ENCODE peak calls at places on chromosomes 6 and 20, in four cellular contexts. R is H9, S is IMR-90, N is mesendoderm. E is an unnamed sample.

GRCh38 chr6:157025459-157025858 is 248.3 kb downstream of the ARID1B start:
- DNase-seq in S (peak; percentile 49), N (no peak), R (no peak), E (no peak)

GRCh38 chr6:35562060-35562459 is 49.4 kb upstream of the TULP1 start:
- DNase-seq in R (no peak), S (peak; percentile 26), N (no peak), E (no peak)

GRCh38 chr20:32205502-32206382 is 1.8 kb downstream of the PLAGL2 start:
- DNase-seq in N (no peak), S (peak; percentile 41), R (no peak), E (no peak)

GRCh38 chr6:14439419-14439818 is 321.8 kb downstream of the CD83 start:
- DNase-seq in S (no peak), R (no peak), N (no peak), E (no peak)

GRCh38 chr6:119562168-119562567 is 212.6 kb upstream of the MAN1A1 start:
- DNase-seq in S (no peak), R (no peak), N (no peak), E (no peak)

GRCh38 chr6:3359091-3359752 is 97.6 kb downstream of the SLC22A23 start:
- DNase-seq in N (no peak), R (no peak), S (peak; percentile 31), E (no peak)

GRCh38 chr6:157853018-157853805 is 30.2 kb downstream of the SNX9 start:
- DNase-seq in N (no peak), R (no peak), S (no peak), E (no peak)

GRCh38 chr6:26322645-26323482 is 42.1 kb upstream of the BTN3A2 start:
- DNase-seq in R (peak; percentile 57), S (peak; percentile 96), N (peak; percentile 95), E (no peak)

GRCh38 chr6:13653296-13653695 is 38.2 kb downstream of the NOL7 start:
- DNase-seq in R (no peak), S (peak; percentile 64), N (no peak), E (no peak)

GRCh38 chr20:42352096-42352495 is 733.9 kb upstream of the CHD6 start:
- DNase-seq in R (peak; percentile 33), S (no peak), N (peak; percentile 19), E (no peak)
- H4K5ac ChIP-seq in R (no peak overlapping the region), S (no peak overlapping the region), N (no peak overlapping the region), E (no peak overlapping the region)

DNA sequence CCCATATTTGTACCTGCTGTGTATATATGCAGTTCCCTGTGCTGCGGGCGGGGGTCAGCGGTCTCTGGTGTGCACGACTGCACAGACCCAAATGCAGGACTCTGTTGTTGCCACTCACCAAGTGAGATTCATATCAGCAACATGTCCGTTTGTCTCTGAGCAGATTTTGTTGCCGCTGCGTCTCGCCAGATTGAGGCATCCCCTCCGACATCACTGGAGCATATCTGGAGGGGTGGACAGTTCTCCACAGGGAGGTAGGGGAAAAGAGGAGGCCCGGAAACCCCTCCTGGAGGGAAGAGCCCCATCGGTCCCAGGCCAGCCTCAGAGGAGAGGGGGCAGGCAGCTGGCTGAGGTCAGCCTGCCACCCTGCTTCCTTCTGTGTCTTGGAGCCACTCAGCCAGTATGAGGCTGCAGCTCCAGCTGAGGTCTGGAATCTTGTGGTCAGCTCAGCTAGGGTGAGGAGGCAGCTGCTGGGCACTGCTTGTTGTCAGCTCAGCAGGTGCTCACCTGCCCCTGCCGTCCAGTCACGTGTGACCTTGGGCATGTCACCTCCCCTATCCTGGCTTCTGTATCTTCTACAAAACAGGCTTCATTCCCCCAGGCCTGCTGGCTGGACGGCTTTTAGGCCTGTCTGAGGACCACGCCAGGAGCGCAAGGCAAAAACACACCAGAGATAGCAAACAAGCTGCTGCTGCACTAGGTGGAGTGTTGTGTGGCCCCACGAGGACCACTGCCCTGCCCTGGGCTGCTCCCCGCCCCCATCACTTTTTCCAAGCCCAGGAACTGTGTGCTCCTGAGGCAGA is 47.1 kb downstream of the HNF4A start:
- DNase-seq in N (no peak), R (no peak), S (no peak), E (no peak)
- H4K5ac ChIP-seq in N (no peak overlapping the region), R (no peak overlapping the region), S (no peak overlapping the region), E (no peak overlapping the region)

DNA sequence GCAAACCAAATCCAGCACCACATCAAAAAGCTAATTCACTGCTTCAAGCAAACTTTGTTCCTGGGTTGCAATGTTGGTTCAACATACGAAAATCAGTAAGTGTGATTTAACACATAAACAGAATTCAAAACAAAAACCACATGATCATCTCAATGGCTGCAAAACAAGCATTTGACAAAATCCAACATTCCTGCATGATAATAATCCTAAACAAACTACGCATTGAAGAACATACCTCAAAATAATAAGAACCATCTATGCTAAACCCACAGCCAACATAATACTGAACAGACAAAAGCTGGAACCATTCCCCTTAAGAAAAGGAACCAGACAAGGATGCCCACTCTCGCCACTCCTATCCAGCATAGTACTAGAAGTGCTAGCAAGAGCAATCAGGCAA is 49.9 kb downstream of the RNGTT start:
- DNase-seq in N (no peak), S (no peak), R (no peak), E (no peak)
- H4K5ac ChIP-seq in N (no peak overlapping the region), S (no peak overlapping the region), R (no peak overlapping the region), E (no peak overlapping the region)

DNA sequence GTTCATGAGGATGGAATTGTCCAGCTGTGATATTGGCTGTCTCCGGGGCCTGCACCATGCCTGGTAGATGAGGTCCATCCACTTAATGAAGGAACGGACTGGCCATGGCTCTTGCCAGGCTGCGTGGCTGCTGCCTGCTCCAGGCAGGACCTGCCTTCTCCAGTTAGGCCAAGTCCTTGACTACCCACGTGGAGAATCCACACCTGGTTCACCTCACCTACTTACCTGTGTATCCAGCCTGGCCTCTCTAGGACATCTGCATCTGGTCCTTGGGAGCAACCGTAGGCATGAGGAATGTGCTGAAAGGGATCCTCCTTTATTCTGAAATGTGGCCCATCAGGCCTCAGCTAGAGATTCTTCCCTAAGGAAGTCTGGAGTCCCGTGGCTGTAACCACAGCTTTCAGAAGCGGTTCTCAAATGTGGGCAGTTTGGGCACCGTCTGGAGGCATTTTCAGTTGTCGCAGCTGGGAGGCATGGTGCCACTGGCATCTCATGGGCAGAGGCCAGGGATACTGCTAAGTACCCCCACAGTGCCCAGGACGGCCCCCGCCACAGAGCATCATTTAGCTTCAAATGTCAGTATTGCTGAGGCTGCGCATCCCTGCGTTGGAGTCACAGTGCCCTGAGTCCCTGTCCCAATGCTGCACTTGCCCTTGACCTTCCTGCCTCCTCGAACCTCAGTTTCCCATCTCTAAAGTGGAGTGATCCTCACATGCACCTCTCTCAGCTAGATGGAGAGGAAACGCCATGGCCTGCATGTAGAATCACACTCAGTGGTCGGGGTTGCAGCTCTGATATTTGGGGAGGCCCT is 67.5 kb downstream of the PHACTR3 start:
- DNase-seq in R (no peak), N (no peak), S (no peak), E (no peak)
- H4K5ac ChIP-seq in R (no peak overlapping the region), N (no peak overlapping the region), S (no peak overlapping the region), E (no peak overlapping the region)

GRCh38 chr6:46555129-46555528 is 63.9 kb upstream of the RCAN2 start:
- DNase-seq in N (peak; percentile 33), R (no peak), S (no peak), E (no peak)

GRCh38 chr6:46549155-46549554 is 57.9 kb upstream of the RCAN2 start:
- DNase-seq in N (no peak), R (no peak), S (no peak), E (no peak)
- H4K5ac ChIP-seq in N (no peak overlapping the region), R (no peak overlapping the region), S (no peak overlapping the region), E (no peak overlapping the region)

GRCh38 chr6:38684244-38684643 is 18.7 kb downstream of the GLO1 start:
- DNase-seq in R (no peak), S (no peak), N (no peak), E (no peak)
- H4K5ac ChIP-seq in R (no peak overlapping the region), S (no peak overlapping the region), N (no peak overlapping the region), E (no peak overlapping the region)

GRCh38 chr6:139983555-139984276 is 609.3 kb upstream of the CITED2 start:
- DNase-seq in N (no peak), R (no peak), S (peak; percentile 58), E (no peak)

GRCh38 chr6:139984317-139984716 is 609.9 kb upstream of the CITED2 start:
- DNase-seq in R (no peak), S (no peak), N (no peak), E (no peak)

GRCh38 chr6:139987091-139987490 is 612.6 kb upstream of the CITED2 start:
- DNase-seq in R (no peak), N (no peak), S (no peak), E (no peak)

GRCh38 chr6:139982652-139983051 is 608.2 kb upstream of the CITED2 start:
- DNase-seq in S (peak; percentile 74), R (peak; percentile 30), N (peak; percentile 97), E (no peak)

GRCh38 chr6:139985236-139985815 is 610.9 kb upstream of the CITED2 start:
- DNase-seq in S (no peak), N (no peak), R (no peak), E (no peak)
- H4K5ac ChIP-seq in S (no peak overlapping the region), N (no peak overlapping the region), R (no peak overlapping the region), E (no peak overlapping the region)

GRCh38 chr6:106612956-106613516 is 16.3 kb downstream of the RTN4IP1 start:
- DNase-seq in R (no peak), S (no peak), N (no peak), E (no peak)
- H4K5ac ChIP-seq in R (no peak overlapping the region), S (no peak overlapping the region), N (no peak overlapping the region), E (peak overlapping the region; percentile 53)

GRCh38 chr20:44456611-44457010 is 19.1 kb upstream of the TTPAL start:
- DNase-seq in N (no peak), R (no peak), S (no peak), E (no peak)

GRCh38 chr20:44450279-44450937 is 25.3 kb upstream of the TTPAL start:
- DNase-seq in S (no peak), N (no peak), R (no peak), E (no peak)

GRCh38 chr20:44457016-44457415 is 18.7 kb upstream of the TTPAL start:
- DNase-seq in R (no peak), N (no peak), S (no peak), E (no peak)

GRCh38 chr20:44450938-44451450 is 24.7 kb upstream of the TTPAL start:
- DNase-seq in S (no peak), N (no peak), R (no peak), E (no peak)

DNA sequence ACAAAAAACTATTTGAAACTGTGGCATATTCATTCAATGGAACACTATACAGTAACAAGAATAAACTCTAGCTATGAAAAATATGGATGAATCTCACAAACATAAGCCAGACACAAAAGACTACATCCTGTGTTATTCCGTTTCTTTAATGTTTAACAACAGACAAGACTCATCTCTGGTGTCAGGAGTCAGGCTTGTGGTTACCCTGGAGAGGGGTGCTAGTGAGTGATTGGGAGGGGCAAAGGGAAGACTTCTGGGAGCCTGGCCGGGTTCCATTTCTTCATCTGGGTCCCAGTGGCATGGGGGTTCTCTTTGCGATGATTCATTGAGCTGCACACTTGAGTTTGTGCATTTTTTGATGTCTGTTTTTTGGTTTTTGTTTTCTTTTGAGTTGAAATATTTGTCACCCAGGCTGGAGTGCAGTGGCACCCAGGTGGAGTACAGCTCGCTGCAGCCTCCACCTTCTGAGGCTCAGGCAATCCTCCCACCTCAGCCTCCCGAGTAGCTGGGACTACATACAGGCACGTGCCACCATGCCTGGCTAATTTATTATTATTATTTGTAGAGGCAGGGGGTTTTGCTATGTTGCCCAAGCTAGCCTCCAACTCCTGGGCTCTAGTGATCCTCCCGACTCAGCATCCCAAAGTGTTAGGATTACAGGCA is 21.2 kb upstream of the TTPAL start:
- DNase-seq in R (no peak), S (no peak), N (no peak), E (no peak)
- H4K5ac ChIP-seq in R (no peak overlapping the region), S (no peak overlapping the region), N (no peak overlapping the region), E (no peak overlapping the region)

E was measured in H1.